ENCODE peak calls at places on chromosomes 5 and 9, in ten cellular contexts. S is AG04449; B is GF-D8; R is A673; I is RWPE1; C is RPMI8226; L is T-helper 1 cell; P is A172; U is prostate gland; H is stimulated activated CD4-positive, alpha-beta T cell treated with anti-CD3 and anti-CD28 coated beads, Interleukin-1b, Interleukin-23, amount 100 ng/mL, for 4 hours. A is an unnamed sample.

GRCh38 chr5:139839918-139840317 is 44.3 kb downstream of the PSD2 start:
- DNase-seq in S (no peak), B (no peak), R (no peak), I (no peak), C (no peak), L (no peak), P (no peak), U (no peak), H (no peak), A (no peak)

GRCh38 chr5:177966839-177967167 is 29.2 kb downstream of the PROP1 start:
- DNase-seq in S (no peak), B (no peak), R (no peak), I (no peak), C (no peak), L (no peak), P (no peak), U (no peak), H (no peak), A (no peak)

GRCh38 chr5:317086-317811 is 4.3 kb upstream of the AHRR start:
- DNase-seq in S (no peak), B (no peak), R (peak; percentile 78), I (peak; percentile 40), C (peak; percentile 59), L (no peak), P (peak; percentile 64), U (no peak), H (no peak), A (peak; percentile 64)

GRCh38 chr9:95104966-95105365 is 212.5 kb downstream of the FANCC start:
- DNase-seq in S (no peak), B (no peak), R (no peak), I (no peak), C (no peak), L (no peak), P (no peak), U (peak; percentile 82), H (no peak), A (no peak)

GRCh38 chr9:133876144-133876543 is 116.0 kb downstream of the VAV2 start:
- DNase-seq in S (no peak), B (no peak), R (peak; percentile 19), I (no peak), C (no peak), L (no peak), P (peak; percentile 22), U (no peak), H (no peak), A (no peak)

GRCh38 chr9:136623016-136623848 is 39.5 kb upstream of the EGFL7 start:
- DNase-seq in S (no peak), B (no peak), R (no peak), I (no peak), C (no peak), L (no peak), P (no peak), U (no peak), H (no peak), A (no peak)

GRCh38 chr9:16030513-16031185 is 477.8 kb downstream of the CCDC171 start:
- DNase-seq in S (peak; percentile 75), B (peak; percentile 16), R (peak; percentile 14), I (peak; percentile 30), C (no peak), L (no peak), P (peak; percentile 99), U (no peak), H (no peak), A (no peak)

GRCh38 chr9:91428927-91429351 is 5.3 kb upstream of the NFIL3 start:
- DNase-seq in S (no peak), B (peak; percentile 59), R (no peak), I (no peak), C (peak; percentile 50), L (no peak), P (no peak), U (no peak), H (no peak), A (no peak)

GRCh38 chr5:14809369-14810144 is 62.0 kb downstream of the ANKH start:
- DNase-seq in S (peak; percentile 63), B (peak; percentile 84), R (peak; percentile 48), I (peak; percentile 87), C (peak; percentile 88), L (peak; percentile 49), P (peak; percentile 97), U (no peak), H (peak; percentile 46), A (peak; percentile 56)

GRCh38 chr9:87147803-87148202 is 200.5 kb upstream of the GAS1 start:
- DNase-seq in S (no peak), B (no peak), R (no peak), I (no peak), C (no peak), L (no peak), P (no peak), U (no peak), H (no peak), A (no peak)

GRCh38 chr5:62268239-62268638 is 37.8 kb upstream of the KIF2A start:
- DNase-seq in S (no peak), B (no peak), R (peak; percentile 17), I (peak; percentile 98), C (no peak), L (no peak), P (peak; percentile 14), U (peak; percentile 43), H (no peak), A (no peak)

GRCh38 chr5:14268738-14269137 is 125.6 kb downstream of the TRIO start:
- DNase-seq in S (no peak), B (no peak), R (no peak), I (no peak), C (peak; percentile 81), L (no peak), P (no peak), U (no peak), H (no peak), A (no peak)

GRCh38 chr9:129567842-129568559 is 52.9 kb downstream of the C9orf50 start:
- DNase-seq in S (no peak), B (no peak), R (peak; percentile 60), I (no peak), C (no peak), L (no peak), P (peak; percentile 89), U (no peak), H (no peak), A (no peak)

GRCh38 chr5:39138892-39139291 is 64.7 kb upstream of the RICTOR start:
- DNase-seq in S (peak; percentile 37), B (no peak), R (no peak), I (peak; percentile 67), C (no peak), L (no peak), P (peak; percentile 41), U (no peak), H (no peak), A (no peak)

GRCh38 chr5:18736051-18736398 is 1101.8 kb downstream of the TAF11L14 start:
- DNase-seq in S (no peak), B (no peak), R (no peak), I (no peak), C (no peak), L (no peak), P (no peak), U (no peak), H (no peak), A (no peak)

GRCh38 chr5:151449288-151449687 is 1.9 kb downstream of the SLC36A1 start:
- DNase-seq in S (no peak), B (no peak), R (no peak), I (no peak), C (no peak), L (no peak), P (no peak), U (no peak), H (no peak), A (no peak)

GRCh38 chr9:76701441-76702031 is 62.7 kb upstream of the PCA3 start:
- DNase-seq in S (no peak), B (no peak), R (peak; percentile 28), I (no peak), C (no peak), L (no peak), P (no peak), U (no peak), H (no peak), A (no peak)

GRCh38 chr5:81140461-81140860 is 92.7 kb upstream of the CKMT2 start:
- DNase-seq in S (no peak), B (no peak), R (no peak), I (no peak), C (no peak), L (no peak), P (no peak), U (no peak), H (no peak), A (no peak)

GRCh38 chr5:157108961-157109360 is at the start of gene HAVCR2:
- DNase-seq in S (no peak), B (no peak), R (no peak), I (no peak), C (peak; percentile 83), L (peak; percentile 10), P (no peak), U (peak; percentile 10), H (no peak), A (no peak)

GRCh38 chr9:71729816-71730526 is 38.3 kb downstream of the CEMIP2 start:
- DNase-seq in S (no peak), B (no peak), R (no peak), I (peak; percentile 20), C (no peak), L (no peak), P (no peak), U (no peak), H (no peak), A (no peak)

GRCh38 chr9:69743930-69744329 is 15.9 kb downstream of the PTAR1 start:
- DNase-seq in S (no peak), B (no peak), R (no peak), I (no peak), C (no peak), L (no peak), P (no peak), U (no peak), H (no peak), A (no peak)

GRCh38 chr5:168747987-168748777 is 169.0 kb upstream of the PANK3 start:
- DNase-seq in S (no peak), B (no peak), R (peak; percentile 52), I (peak; percentile 30), C (peak; percentile 39), L (no peak), P (peak; percentile 13), U (no peak), H (no peak), A (peak; percentile 11)

GRCh38 chr5:171387970-171388815 is 544 bp downstream of the NPM1 start:
- DNase-seq in S (no peak), B (no peak), R (peak; percentile 77), I (peak; percentile 85), C (peak; percentile 89), L (peak; percentile 77), P (peak; percentile 63), U (peak; percentile 53), H (peak; percentile 77), A (peak; percentile 82)

GRCh38 chr9:4110562-4110961 is 189.3 kb downstream of the GLIS3 start:
- DNase-seq in S (no peak), B (no peak), R (no peak), I (no peak), C (no peak), L (no peak), P (no peak), U (no peak), H (no peak), A (no peak)

GRCh38 chr5:78320461-78320860 is 26.0 kb upstream of the AP3B1 start:
- DNase-seq in S (peak; percentile 16), B (no peak), R (peak; percentile 48), I (peak; percentile 49), C (peak; percentile 34), L (no peak), P (no peak), U (no peak), H (no peak), A (no peak)

GRCh38 chr5:90337449-90338052 is 72.0 kb downstream of the CETN3 start:
- DNase-seq in S (no peak), B (no peak), R (no peak), I (no peak), C (no peak), L (no peak), P (no peak), U (no peak), H (no peak), A (no peak)

GRCh38 chr5:123835421-123835820 is 323.4 kb downstream of the CSNK1G3 start:
- DNase-seq in S (no peak), B (no peak), R (no peak), I (no peak), C (no peak), L (no peak), P (no peak), U (no peak), H (no peak), A (no peak)

GRCh38 chr9:135039916-135040645 is 47.4 kb upstream of the OLFM1 start:
- DNase-seq in S (no peak), B (no peak), R (no peak), I (no peak), C (peak; percentile 70), L (no peak), P (no peak), U (no peak), H (no peak), A (no peak)